ENCODE peak calls at places on chromosome 2, in four cellular contexts. P is mammary epithelial cell, O is T1000, M is T-helper 17 cell. H is an unnamed sample.

GRCh38 chr2:120675460-120676130 is 60.1 kb upstream of the GLI2 start:
- DNase-seq in P (peak), O (peak), M (no peak), H (peak)

GRCh38 chr2:72198532-72199241 is 51.0 kb upstream of the CYP26B1 start:
- DNase-seq in P (peak), O (no peak), M (no peak), H (no peak)

GRCh38 chr2:113980946-113981345 is 91.1 kb downstream of the ACTR3 start:
- DNase-seq in P (peak), O (no peak), M (no peak), H (no peak)

GRCh38 chr2:169670215-169670651 is 24.0 kb downstream of the CFAP210 start:
- DNase-seq in P (peak), O (no peak), M (no peak), H (no peak)

GRCh38 chr2:193103064-193103463 is 908.3 kb upstream of the TMEFF2 start:
- DNase-seq in P (peak), O (no peak), M (no peak), H (no peak)

GRCh38 chr2:176653856-176654443 is 384.7 kb downstream of the MTX2 start:
- DNase-seq in P (peak), O (no peak), M (no peak), H (peak)

GRCh38 chr2:79887747-79888374 is 375.0 kb downstream of the CTNNA2 start:
- DNase-seq in P (peak), O (peak), M (no peak), H (peak)

GRCh38 chr2:84302513-84303412 is 156.3 kb downstream of the SUCLG1 start:
- DNase-seq in P (peak), O (peak), M (no peak), H (peak)

GRCh38 chr2:128521482-128521881 is 202.8 kb upstream of the HS6ST1 start:
- DNase-seq in P (no peak), O (no peak), M (no peak), H (no peak)

GRCh38 chr2:203591642-203592041 is 56.5 kb upstream of the RAPH1 start:
- DNase-seq in P (no peak), O (no peak), M (no peak), H (no peak)

GRCh38 chr2:45836740-45837139 is 185.3 kb downstream of the PRKCE start:
- DNase-seq in P (no peak), O (no peak), M (no peak), H (no peak)

GRCh38 chr2:101446869-101447268 is 28.0 kb downstream of the RFX8 start:
- DNase-seq in P (peak), O (peak), M (no peak), H (no peak)

GRCh38 chr2:57881998-57882884 is 164.4 kb upstream of the VRK2 start:
- DNase-seq in P (peak), O (peak), M (no peak), H (no peak)